ENCODE peak calls at places on chromosomes 7 and 10, in four cellular contexts. L is H1, I is H9, V is mesendoderm. C is an unnamed sample.

GRCh38 chr10:86082556-86082955 is 284.0 kb downstream of the GRID1 start:
- DNase-seq in L (no peak), I (peak; percentile 12), V (no peak), C (no peak)

GRCh38 chr10:47264797-47265281 is 35.2 kb upstream of the GDF10 start:
- DNase-seq in L (peak; percentile 11), I (no peak), V (peak; percentile 14), C (no peak)

GRCh38 chr10:62577666-62578291 is 203.6 kb downstream of the ZNF365 start:
- DNase-seq in L (no peak), I (no peak), V (no peak), C (peak; percentile 86)

GRCh38 chr7:2812119-2812487 is 32.0 kb downstream of the GNA12 start:
- DNase-seq in L (no peak), I (no peak), V (no peak), C (peak; percentile 69)

GRCh38 chr10:79446451-79447020 is 1.1 kb upstream of the ZCCHC24 start:
- DNase-seq in L (peak; percentile 74), I (peak; percentile 67), V (no peak), C (no peak)

GRCh38 chr7:2725178-2726105 is 37.4 kb downstream of the AMZ1 start:
- DNase-seq in L (no peak), I (no peak), V (no peak), C (no peak)

GRCh38 chr10:113493943-113494342 is 58.9 kb upstream of the HABP2 start:
- DNase-seq in L (no peak), I (no peak), V (no peak), C (no peak)

GRCh38 chr10:113326160-113327111 is 226.4 kb upstream of the HABP2 start:
- DNase-seq in L (no peak), I (peak; percentile 39), V (peak; percentile 96), C (peak; percentile 81)

GRCh38 chr7:102028206-102028826 is 210.9 kb downstream of the CUX1 start:
- DNase-seq in L (no peak), I (no peak), V (no peak), C (no peak)

GRCh38 chr10:32893431-32893830 is 64.6 kb downstream of the ITGB1 start:
- DNase-seq in L (peak; percentile 68), I (peak; percentile 84), V (peak; percentile 86), C (no peak)

GRCh38 chr7:42082144-42082543 is 154.9 kb downstream of the GLI3 start:
- DNase-seq in L (no peak), I (no peak), V (no peak), C (peak; percentile 84)

GRCh38 chr7:44072364-44073231 is 7.2 kb upstream of the PGAM2 start:
- DNase-seq in L (peak; percentile 76), I (peak; percentile 80), V (peak; percentile 83), C (peak; percentile 84)

GRCh38 chr7:26617066-26617465 is 247.3 kb downstream of the SKAP2 start:
- DNase-seq in L (no peak), I (no peak), V (no peak), C (no peak)

GRCh38 chr7:143126146-143126545 is 5.7 kb upstream of the PIP start:
- DNase-seq in L (no peak), I (no peak), V (peak; percentile 74), C (no peak)

GRCh38 chr7:143129477-143129876 is 2.4 kb upstream of the PIP start:
- DNase-seq in L (no peak), I (no peak), V (no peak), C (no peak)

GRCh38 chr7:143131777-143132176 is at the start of gene PIP:
- DNase-seq in L (no peak), I (no peak), V (no peak), C (no peak)

GRCh38 chr7:143130541-143130940 is 1.3 kb upstream of the PIP start:
- DNase-seq in L (no peak), I (no peak), V (no peak), C (no peak)

DNA sequence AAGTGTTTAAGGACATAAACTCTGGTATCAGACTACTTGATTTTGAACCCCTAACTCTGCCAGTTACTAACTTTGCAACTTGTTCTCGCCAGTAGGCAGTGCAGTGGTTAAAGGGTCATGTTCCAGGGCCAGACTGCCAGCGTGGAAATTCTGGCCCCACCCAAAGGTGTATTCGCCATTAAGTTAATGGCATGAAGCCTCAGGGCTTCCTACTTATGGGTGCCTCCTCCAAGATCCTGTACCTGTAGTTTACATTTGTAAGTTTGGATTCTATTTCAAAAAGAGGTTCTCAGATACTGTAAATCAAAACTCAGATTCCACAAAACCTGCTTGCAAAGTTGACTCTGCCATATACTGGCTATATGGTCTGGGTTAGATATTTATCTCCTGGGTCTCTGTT is 2.8 kb upstream of the PIP start:
- DNase-seq in L (no peak), I (no peak), V (no peak), C (no peak)
- H3K56ac ChIP-seq in L (no peak overlapping the region), I (no peak overlapping the region), V (no peak overlapping the region), C (no peak overlapping the region)

DNA sequence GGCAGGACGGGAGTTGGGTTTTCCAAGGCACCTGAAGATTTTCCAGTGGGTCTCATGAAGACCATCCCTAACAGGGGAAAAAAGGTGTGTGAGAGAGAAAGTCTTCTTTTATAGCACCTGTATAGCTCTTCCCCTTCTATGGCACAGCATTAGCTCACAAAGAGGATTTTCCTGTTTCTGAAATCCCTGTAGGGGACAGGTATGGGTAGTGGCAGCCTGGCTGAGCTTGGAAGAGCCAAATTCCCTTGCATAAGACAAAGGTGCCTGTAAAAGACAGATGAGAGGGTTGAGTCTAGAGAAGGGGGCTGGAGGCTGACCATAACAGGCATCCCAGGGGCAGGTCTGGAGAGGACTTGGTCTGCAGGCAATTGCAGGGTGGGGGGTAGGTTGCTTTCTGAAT is 63.7 kb downstream of the COL13A1 start:
- DNase-seq in L (no peak), I (no peak), V (no peak), C (no peak)
- H2AK5ac ChIP-seq in L (peak overlapping the region; percentile 53), I (no peak overlapping the region), V (no peak overlapping the region), C (peak overlapping the region; percentile 84)

GRCh38 chr10:35056686-35057085 is 33.5 kb downstream of the CUL2 start:
- DNase-seq in L (no peak), I (no peak), V (no peak), C (no peak)

GRCh38 chr10:35058134-35058533 is 32.0 kb downstream of the CUL2 start:
- DNase-seq in L (no peak), I (no peak), V (no peak), C (peak; percentile 94)

GRCh38 chr10:35056133-35056532 is 34.0 kb downstream of the CUL2 start:
- DNase-seq in L (no peak), I (no peak), V (no peak), C (no peak)

GRCh38 chr10:35059486-35059885 is 30.7 kb downstream of the CUL2 start:
- DNase-seq in L (no peak), I (no peak), V (no peak), C (peak; percentile 53)

DNA sequence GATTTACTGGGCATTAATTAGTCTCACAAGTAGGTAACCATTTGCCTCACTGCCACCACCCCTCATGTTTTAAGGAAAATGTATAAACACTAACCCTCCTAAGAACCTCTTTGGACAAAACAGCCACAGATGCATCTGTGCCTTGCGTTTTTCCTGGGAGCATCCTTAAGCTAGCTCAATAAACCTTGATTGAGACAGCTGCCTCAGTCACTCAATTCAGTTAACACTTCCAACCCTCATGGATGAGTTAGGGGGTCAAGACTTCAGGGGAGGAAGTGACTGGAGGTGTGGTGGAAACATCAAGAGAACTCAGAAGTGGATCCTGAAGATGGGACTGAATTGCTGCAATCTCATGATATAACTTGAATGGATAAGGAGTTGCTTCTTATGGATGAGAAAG is 31.5 kb downstream of the CUL2 start:
- DNase-seq in L (no peak), I (no peak), V (no peak), C (no peak)
- H3K56ac ChIP-seq in L (no peak overlapping the region), I (no peak overlapping the region), V (no peak overlapping the region), C (peak overlapping the region; percentile 45)

DNA sequence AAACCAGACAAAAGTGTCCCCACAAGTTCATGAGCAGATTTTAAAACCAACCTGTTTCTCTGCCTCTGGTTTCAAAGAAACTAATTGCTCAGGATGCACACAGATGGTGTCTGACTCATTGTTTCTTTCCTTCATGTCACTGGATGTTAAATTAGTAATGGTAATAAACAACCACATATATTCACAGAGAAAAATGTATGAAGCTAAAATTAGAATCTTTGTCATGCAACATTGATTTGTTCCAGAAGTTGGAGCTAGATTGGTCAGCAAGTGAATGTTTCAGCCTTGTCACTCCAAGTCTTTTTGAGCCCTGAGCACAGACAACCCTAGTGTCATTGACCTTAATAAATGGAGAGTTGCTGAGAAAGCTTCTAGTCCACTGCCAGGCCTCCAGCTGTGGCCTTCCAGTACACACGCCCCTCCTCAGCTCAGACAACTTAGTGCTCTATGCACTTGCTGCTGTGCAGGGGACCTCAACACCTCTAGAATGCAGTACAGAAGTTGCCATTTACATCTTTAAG is 175.9 kb downstream of the CCDC71L start:
- DNase-seq in L (no peak), I (no peak), V (no peak), C (peak; percentile 91)
- H2AK5ac ChIP-seq in L (no peak overlapping the region), I (no peak overlapping the region), V (no peak overlapping the region), C (peak overlapping the region; percentile 89)

GRCh38 chr7:93031795-93032194 is 86.0 kb downstream of the SAMD9 start:
- DNase-seq in L (no peak), I (no peak), V (no peak), C (no peak)

GRCh38 chr7:93027044-93027443 is 90.7 kb downstream of the SAMD9 start:
- DNase-seq in L (no peak), I (no peak), V (no peak), C (no peak)

GRCh38 chr7:93028610-93029009 is 89.2 kb downstream of the SAMD9 start:
- DNase-seq in L (no peak), I (no peak), V (no peak), C (no peak)

GRCh38 chr7:93029056-93029455 is 88.7 kb downstream of the SAMD9 start:
- DNase-seq in L (no peak), I (no peak), V (no peak), C (no peak)

GRCh38 chr7:93030605-93031225 is 87.1 kb downstream of the SAMD9 start:
- DNase-seq in L (no peak), I (no peak), V (no peak), C (no peak)
- H3K56ac ChIP-seq in L (no peak overlapping the region), I (no peak overlapping the region), V (no peak overlapping the region), C (no peak overlapping the region)

DNA sequence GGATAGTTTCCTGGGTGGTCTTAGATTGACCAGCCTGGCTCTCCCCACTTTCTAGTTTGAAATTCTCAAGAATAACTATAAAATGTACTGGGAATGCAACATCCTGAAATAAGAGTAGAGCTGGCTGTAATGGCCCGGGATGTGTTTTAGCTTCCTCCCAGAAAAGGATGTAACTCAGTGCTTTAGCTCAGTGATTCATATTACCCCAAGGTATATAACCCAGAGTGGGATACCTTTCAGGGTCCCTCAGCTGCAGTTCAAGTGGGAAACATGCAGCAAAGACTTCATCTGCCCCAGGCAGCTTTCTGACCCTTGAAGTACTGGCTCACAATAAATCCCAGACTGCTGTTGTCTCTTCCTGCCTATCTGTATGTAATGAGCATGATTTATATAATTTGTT is 666.7 kb upstream of the KCND2 start:
- DNase-seq in L (no peak), I (no peak), V (no peak), C (no peak)
- H2AK5ac ChIP-seq in L (no peak overlapping the region), I (no peak overlapping the region), V (no peak overlapping the region), C (no peak overlapping the region)

GRCh38 chr10:107502263-107502979 is 337.9 kb upstream of the SORCS1 start:
- DNase-seq in L (no peak), I (no peak), V (no peak), C (no peak)
- H3K56ac ChIP-seq in L (no peak overlapping the region), I (no peak overlapping the region), V (no peak overlapping the region), C (no peak overlapping the region)